ENCODE peak calls at places on chromosomes 4 and X, in six cellular contexts. J is COR-L47, Z is fibroblast of mammary gland, A is cardiac muscle cell, R is neural progenitor cell, M is heart right ventricle. C is an unnamed sample.

GRCh38 chrX:19334945-19335626 is 8.6 kb upstream of the PDHA1 start:
- DNase-seq in J (no peak), R (peak), A (peak), Z (peak), M (no peak), C (peak)

GRCh38 chrX:68433155-68433980 is at the start of gene OPHN1:
- DNase-seq in M (peak), Z (peak), J (peak), A (peak), R (peak), C (peak)

GRCh38 chr4:41572414-41572986 is 34.5 kb downstream of the LIMCH1 start:
- DNase-seq in M (no peak), R (no peak), Z (peak), A (no peak), J (no peak), C (no peak)

GRCh38 chr4:79913581-79913980 is 159.4 kb downstream of the ANTXR2 start:
- DNase-seq in M (no peak), R (no peak), J (no peak), A (peak), Z (peak), C (no peak)

GRCh38 chrX:47190445-47191269 is 3.0 kb upstream of the UBA1 start:
- DNase-seq in A (peak), J (peak), Z (peak), R (peak), M (peak), C (peak)

GRCh38 chr4:105241456-105241855 is 94.8 kb downstream of the TET2 start:
- DNase-seq in R (no peak), A (no peak), J (peak), M (peak), Z (no peak), C (no peak)

GRCh38 chr4:111268769-111269414 is 646.0 kb upstream of the PITX2 start:
- DNase-seq in A (no peak), Z (peak), J (no peak), R (no peak), M (no peak), C (no peak)

GRCh38 chrX:84118315-84118714 is 69.7 kb downstream of the RPS6KA6 start:
- DNase-seq in M (no peak), R (no peak), Z (no peak), A (no peak), J (no peak), C (no peak)

GRCh38 chr4:124635331-124635730 is 77.2 kb downstream of the ANKRD50 start:
- DNase-seq in A (no peak), Z (no peak), R (no peak), J (no peak), M (no peak), C (no peak)

GRCh38 chr4:80471701-80472100 is 136.2 kb downstream of the CFAP299 start:
- DNase-seq in M (no peak), J (peak), Z (no peak), A (peak), R (peak), C (no peak)